ENCODE peak calls at places on chromosomes 12 and 14, in ten cellular contexts. One of them, this sample, is unnamed.

GRCh38 chr12:115185529-115185928 is 501.6 kb upstream of the TBX3 start:
- DNase-seq in iris pigment epithelial cell: peak; percentile 16
- DNase-seq in NAMALWA: no peak
- DNase-seq in SK-N-SH: no peak
- DNase-seq in small intestine: no peak
- DNase-seq in stimulated activated CD8-positive, alpha-beta memory T cell treated with anti-CD3 and anti-CD28 coated beads, Interleukin-4, amount 100 ng/mL, for 1 hour: no peak
- DNase-seq in effector memory CD4-positive, alpha-beta T cell: no peak
- DNase-seq in AG09309: no peak
- DNase-seq in activated CD8-positive, alpha-beta memory T cell treated with anti-CD3 and anti-CD28 coated beads for 24 hours: no peak
- DNase-seq in fibroblast of lung: no peak
- DNase-seq in this sample: peak; percentile 60

GRCh38 chr14:67514650-67515385 is 18.3 kb upstream of the PLEKHH1 start:
- DNase-seq in iris pigment epithelial cell: peak; percentile 44
- DNase-seq in NAMALWA: peak; percentile 33
- DNase-seq in SK-N-SH: peak; percentile 83
- DNase-seq in small intestine: peak; percentile 74
- DNase-seq in stimulated activated CD8-positive, alpha-beta memory T cell treated with anti-CD3 and anti-CD28 coated beads, Interleukin-4, amount 100 ng/mL, for 1 hour: no peak
- DNase-seq in effector memory CD4-positive, alpha-beta T cell: peak; percentile 34
- DNase-seq in AG09309: no peak
- DNase-seq in activated CD8-positive, alpha-beta memory T cell treated with anti-CD3 and anti-CD28 coated beads for 24 hours: peak; percentile 75
- DNase-seq in fibroblast of lung: peak; percentile 37
- DNase-seq in this sample: peak; percentile 66

GRCh38 chr12:27505124-27505523 is 18.9 kb upstream of the PPFIBP1 start:
- DNase-seq in iris pigment epithelial cell: peak; percentile 30
- DNase-seq in NAMALWA: no peak
- DNase-seq in SK-N-SH: no peak
- DNase-seq in small intestine: no peak
- DNase-seq in stimulated activated CD8-positive, alpha-beta memory T cell treated with anti-CD3 and anti-CD28 coated beads, Interleukin-4, amount 100 ng/mL, for 1 hour: no peak
- DNase-seq in effector memory CD4-positive, alpha-beta T cell: no peak
- DNase-seq in AG09309: no peak
- DNase-seq in activated CD8-positive, alpha-beta memory T cell treated with anti-CD3 and anti-CD28 coated beads for 24 hours: no peak
- DNase-seq in fibroblast of lung: peak; percentile 67
- DNase-seq in this sample: no peak

GRCh38 chr12:39627914-39628313 is 8.3 kb upstream of the ABCD2 start:
- DNase-seq in iris pigment epithelial cell: no peak
- DNase-seq in NAMALWA: no peak
- DNase-seq in SK-N-SH: no peak
- DNase-seq in small intestine: no peak
- DNase-seq in stimulated activated CD8-positive, alpha-beta memory T cell treated with anti-CD3 and anti-CD28 coated beads, Interleukin-4, amount 100 ng/mL, for 1 hour: no peak
- DNase-seq in effector memory CD4-positive, alpha-beta T cell: no peak
- DNase-seq in AG09309: no peak
- DNase-seq in activated CD8-positive, alpha-beta memory T cell treated with anti-CD3 and anti-CD28 coated beads for 24 hours: no peak
- DNase-seq in fibroblast of lung: no peak
- DNase-seq in this sample: no peak

GRCh38 chr14:69543341-69544249 is 31.1 kb downstream of the CCDC177 start:
- DNase-seq in iris pigment epithelial cell: peak; percentile 96
- DNase-seq in NAMALWA: no peak
- DNase-seq in SK-N-SH: no peak
- DNase-seq in small intestine: peak; percentile 44
- DNase-seq in stimulated activated CD8-positive, alpha-beta memory T cell treated with anti-CD3 and anti-CD28 coated beads, Interleukin-4, amount 100 ng/mL, for 1 hour: no peak
- DNase-seq in effector memory CD4-positive, alpha-beta T cell: no peak
- DNase-seq in AG09309: peak; percentile 33
- DNase-seq in activated CD8-positive, alpha-beta memory T cell treated with anti-CD3 and anti-CD28 coated beads for 24 hours: peak; percentile 56
- DNase-seq in fibroblast of lung: peak; percentile 96
- DNase-seq in this sample: peak; percentile 66

GRCh38 chr12:104569348-104570173 is 112.8 kb downstream of the CHST11 start:
- DNase-seq in iris pigment epithelial cell: peak; percentile 29
- DNase-seq in NAMALWA: peak; percentile 43
- DNase-seq in SK-N-SH: no peak
- DNase-seq in small intestine: peak; percentile 37
- DNase-seq in stimulated activated CD8-positive, alpha-beta memory T cell treated with anti-CD3 and anti-CD28 coated beads, Interleukin-4, amount 100 ng/mL, for 1 hour: peak; percentile 23
- DNase-seq in effector memory CD4-positive, alpha-beta T cell: peak; percentile 18
- DNase-seq in AG09309: no peak
- DNase-seq in activated CD8-positive, alpha-beta memory T cell treated with anti-CD3 and anti-CD28 coated beads for 24 hours: peak; percentile 67
- DNase-seq in fibroblast of lung: no peak
- DNase-seq in this sample: no peak

GRCh38 chr12:56074396-56074795 is 5.6 kb upstream of the ERBB3 start:
- DNase-seq in iris pigment epithelial cell: no peak
- DNase-seq in NAMALWA: no peak
- DNase-seq in SK-N-SH: no peak
- DNase-seq in small intestine: no peak
- DNase-seq in stimulated activated CD8-positive, alpha-beta memory T cell treated with anti-CD3 and anti-CD28 coated beads, Interleukin-4, amount 100 ng/mL, for 1 hour: no peak
- DNase-seq in effector memory CD4-positive, alpha-beta T cell: no peak
- DNase-seq in AG09309: no peak
- DNase-seq in activated CD8-positive, alpha-beta memory T cell treated with anti-CD3 and anti-CD28 coated beads for 24 hours: no peak
- DNase-seq in fibroblast of lung: no peak
- DNase-seq in this sample: no peak

GRCh38 chr12:27524839-27525238 is 833 bp downstream of the PPFIBP1 start:
- DNase-seq in iris pigment epithelial cell: peak; percentile 43
- DNase-seq in NAMALWA: peak; percentile 36
- DNase-seq in SK-N-SH: no peak
- DNase-seq in small intestine: peak; percentile 24
- DNase-seq in stimulated activated CD8-positive, alpha-beta memory T cell treated with anti-CD3 and anti-CD28 coated beads, Interleukin-4, amount 100 ng/mL, for 1 hour: no peak
- DNase-seq in effector memory CD4-positive, alpha-beta T cell: no peak
- DNase-seq in AG09309: no peak
- DNase-seq in activated CD8-positive, alpha-beta memory T cell treated with anti-CD3 and anti-CD28 coated beads for 24 hours: no peak
- DNase-seq in fibroblast of lung: peak; percentile 60
- DNase-seq in this sample: peak; percentile 28

GRCh38 chr12:88993655-88994054 is 358.6 kb downstream of the DUSP6 start:
- DNase-seq in iris pigment epithelial cell: peak; percentile 77
- DNase-seq in NAMALWA: peak; percentile 53
- DNase-seq in SK-N-SH: peak; percentile 19
- DNase-seq in small intestine: peak; percentile 60
- DNase-seq in stimulated activated CD8-positive, alpha-beta memory T cell treated with anti-CD3 and anti-CD28 coated beads, Interleukin-4, amount 100 ng/mL, for 1 hour: no peak
- DNase-seq in effector memory CD4-positive, alpha-beta T cell: no peak
- DNase-seq in AG09309: peak; percentile 48
- DNase-seq in activated CD8-positive, alpha-beta memory T cell treated with anti-CD3 and anti-CD28 coated beads for 24 hours: no peak
- DNase-seq in fibroblast of lung: peak; percentile 88
- DNase-seq in this sample: peak; percentile 53

GRCh38 chr12:54363610-54364009 is 676 bp downstream of the GPR84 start:
- DNase-seq in iris pigment epithelial cell: no peak
- DNase-seq in NAMALWA: no peak
- DNase-seq in SK-N-SH: no peak
- DNase-seq in small intestine: no peak
- DNase-seq in stimulated activated CD8-positive, alpha-beta memory T cell treated with anti-CD3 and anti-CD28 coated beads, Interleukin-4, amount 100 ng/mL, for 1 hour: no peak
- DNase-seq in effector memory CD4-positive, alpha-beta T cell: no peak
- DNase-seq in AG09309: no peak
- DNase-seq in activated CD8-positive, alpha-beta memory T cell treated with anti-CD3 and anti-CD28 coated beads for 24 hours: no peak
- DNase-seq in fibroblast of lung: no peak
- DNase-seq in this sample: no peak

GRCh38 chr12:46492471-46493351 is 120.1 kb upstream of the SLC38A2 start:
- DNase-seq in iris pigment epithelial cell: peak; percentile 99
- DNase-seq in NAMALWA: no peak
- DNase-seq in SK-N-SH: no peak
- DNase-seq in small intestine: peak; percentile 5
- DNase-seq in stimulated activated CD8-positive, alpha-beta memory T cell treated with anti-CD3 and anti-CD28 coated beads, Interleukin-4, amount 100 ng/mL, for 1 hour: no peak
- DNase-seq in effector memory CD4-positive, alpha-beta T cell: no peak
- DNase-seq in AG09309: peak; percentile 44
- DNase-seq in activated CD8-positive, alpha-beta memory T cell treated with anti-CD3 and anti-CD28 coated beads for 24 hours: no peak
- DNase-seq in fibroblast of lung: peak; percentile 92
- DNase-seq in this sample: peak; percentile 80

GRCh38 chr14:93223565-93223964 is 16.5 kb downstream of the UBR7 start:
- DNase-seq in iris pigment epithelial cell: no peak
- DNase-seq in NAMALWA: no peak
- DNase-seq in SK-N-SH: no peak
- DNase-seq in small intestine: no peak
- DNase-seq in stimulated activated CD8-positive, alpha-beta memory T cell treated with anti-CD3 and anti-CD28 coated beads, Interleukin-4, amount 100 ng/mL, for 1 hour: no peak
- DNase-seq in effector memory CD4-positive, alpha-beta T cell: no peak
- DNase-seq in AG09309: no peak
- DNase-seq in activated CD8-positive, alpha-beta memory T cell treated with anti-CD3 and anti-CD28 coated beads for 24 hours: no peak
- DNase-seq in fibroblast of lung: no peak
- DNase-seq in this sample: no peak

GRCh38 chr14:50599700-50600444 is 39.9 kb downstream of the ATL1 start:
- DNase-seq in iris pigment epithelial cell: peak; percentile 57
- DNase-seq in NAMALWA: peak; percentile 31
- DNase-seq in SK-N-SH: peak; percentile 13
- DNase-seq in small intestine: peak; percentile 47
- DNase-seq in stimulated activated CD8-positive, alpha-beta memory T cell treated with anti-CD3 and anti-CD28 coated beads, Interleukin-4, amount 100 ng/mL, for 1 hour: no peak
- DNase-seq in effector memory CD4-positive, alpha-beta T cell: no peak
- DNase-seq in AG09309: peak; percentile 29
- DNase-seq in activated CD8-positive, alpha-beta memory T cell treated with anti-CD3 and anti-CD28 coated beads for 24 hours: no peak
- DNase-seq in fibroblast of lung: peak; percentile 78
- DNase-seq in this sample: peak; percentile 31

GRCh38 chr14:59130472-59130871 is 58.0 kb upstream of the DAAM1 start:
- DNase-seq in iris pigment epithelial cell: no peak
- DNase-seq in NAMALWA: no peak
- DNase-seq in SK-N-SH: no peak
- DNase-seq in small intestine: no peak
- DNase-seq in stimulated activated CD8-positive, alpha-beta memory T cell treated with anti-CD3 and anti-CD28 coated beads, Interleukin-4, amount 100 ng/mL, for 1 hour: no peak
- DNase-seq in effector memory CD4-positive, alpha-beta T cell: no peak
- DNase-seq in AG09309: no peak
- DNase-seq in activated CD8-positive, alpha-beta memory T cell treated with anti-CD3 and anti-CD28 coated beads for 24 hours: no peak
- DNase-seq in fibroblast of lung: no peak
- DNase-seq in this sample: no peak

GRCh38 chr12:62700091-62700490 is 233.5 kb downstream of the MON2 start:
- DNase-seq in iris pigment epithelial cell: peak; percentile 39
- DNase-seq in NAMALWA: no peak
- DNase-seq in SK-N-SH: no peak
- DNase-seq in small intestine: no peak
- DNase-seq in stimulated activated CD8-positive, alpha-beta memory T cell treated with anti-CD3 and anti-CD28 coated beads, Interleukin-4, amount 100 ng/mL, for 1 hour: no peak
- DNase-seq in effector memory CD4-positive, alpha-beta T cell: no peak
- DNase-seq in AG09309: no peak
- DNase-seq in activated CD8-positive, alpha-beta memory T cell treated with anti-CD3 and anti-CD28 coated beads for 24 hours: no peak
- DNase-seq in fibroblast of lung: no peak
- DNase-seq in this sample: no peak

GRCh38 chr14:102878970-102879460 is 43.4 kb upstream of the AMN start:
- DNase-seq in iris pigment epithelial cell: no peak
- DNase-seq in NAMALWA: no peak
- DNase-seq in SK-N-SH: no peak
- DNase-seq in small intestine: peak; percentile 26
- DNase-seq in stimulated activated CD8-positive, alpha-beta memory T cell treated with anti-CD3 and anti-CD28 coated beads, Interleukin-4, amount 100 ng/mL, for 1 hour: no peak
- DNase-seq in effector memory CD4-positive, alpha-beta T cell: no peak
- DNase-seq in AG09309: no peak
- DNase-seq in activated CD8-positive, alpha-beta memory T cell treated with anti-CD3 and anti-CD28 coated beads for 24 hours: no peak
- DNase-seq in fibroblast of lung: no peak
- DNase-seq in this sample: peak; percentile 44

GRCh38 chr12:41189395-41190251 is 1.5 kb downstream of the PDZRN4 start:
- DNase-seq in iris pigment epithelial cell: peak; percentile 3
- DNase-seq in NAMALWA: no peak
- DNase-seq in SK-N-SH: peak; percentile 35
- DNase-seq in small intestine: no peak
- DNase-seq in stimulated activated CD8-positive, alpha-beta memory T cell treated with anti-CD3 and anti-CD28 coated beads, Interleukin-4, amount 100 ng/mL, for 1 hour: no peak
- DNase-seq in effector memory CD4-positive, alpha-beta T cell: no peak
- DNase-seq in AG09309: no peak
- DNase-seq in activated CD8-positive, alpha-beta memory T cell treated with anti-CD3 and anti-CD28 coated beads for 24 hours: no peak
- DNase-seq in fibroblast of lung: no peak
- DNase-seq in this sample: no peak

GRCh38 chr12:55833056-55833455 is 3.7 kb upstream of the DNAJC14 start:
- DNase-seq in iris pigment epithelial cell: no peak
- DNase-seq in NAMALWA: no peak
- DNase-seq in SK-N-SH: no peak
- DNase-seq in small intestine: no peak
- DNase-seq in stimulated activated CD8-positive, alpha-beta memory T cell treated with anti-CD3 and anti-CD28 coated beads, Interleukin-4, amount 100 ng/mL, for 1 hour: no peak
- DNase-seq in effector memory CD4-positive, alpha-beta T cell: no peak
- DNase-seq in AG09309: no peak
- DNase-seq in activated CD8-positive, alpha-beta memory T cell treated with anti-CD3 and anti-CD28 coated beads for 24 hours: no peak
- DNase-seq in fibroblast of lung: no peak
- DNase-seq in this sample: no peak

GRCh38 chr14:53011053-53011462 is 60.2 kb upstream of the FERMT2 start:
- DNase-seq in iris pigment epithelial cell: peak; percentile 98
- DNase-seq in NAMALWA: no peak
- DNase-seq in SK-N-SH: no peak
- DNase-seq in small intestine: peak; percentile 3
- DNase-seq in stimulated activated CD8-positive, alpha-beta memory T cell treated with anti-CD3 and anti-CD28 coated beads, Interleukin-4, amount 100 ng/mL, for 1 hour: no peak
- DNase-seq in effector memory CD4-positive, alpha-beta T cell: no peak
- DNase-seq in AG09309: peak; percentile 97
- DNase-seq in activated CD8-positive, alpha-beta memory T cell treated with anti-CD3 and anti-CD28 coated beads for 24 hours: no peak
- DNase-seq in fibroblast of lung: peak; percentile 99
- DNase-seq in this sample: peak; percentile 69

GRCh38 chr14:54642950-54643695 is 76.2 kb downstream of the SAMD4A start:
- DNase-seq in iris pigment epithelial cell: peak; percentile 63
- DNase-seq in NAMALWA: peak; percentile 3
- DNase-seq in SK-N-SH: no peak
- DNase-seq in small intestine: no peak
- DNase-seq in stimulated activated CD8-positive, alpha-beta memory T cell treated with anti-CD3 and anti-CD28 coated beads, Interleukin-4, amount 100 ng/mL, for 1 hour: no peak
- DNase-seq in effector memory CD4-positive, alpha-beta T cell: no peak
- DNase-seq in AG09309: no peak
- DNase-seq in activated CD8-positive, alpha-beta memory T cell treated with anti-CD3 and anti-CD28 coated beads for 24 hours: no peak
- DNase-seq in fibroblast of lung: peak; percentile 67
- DNase-seq in this sample: no peak

GRCh38 chr12:42474391-42474790 is 115.2 kb downstream of the PRICKLE1 start:
- DNase-seq in iris pigment epithelial cell: peak; percentile 50
- DNase-seq in NAMALWA: no peak
- DNase-seq in SK-N-SH: no peak
- DNase-seq in small intestine: no peak
- DNase-seq in stimulated activated CD8-positive, alpha-beta memory T cell treated with anti-CD3 and anti-CD28 coated beads, Interleukin-4, amount 100 ng/mL, for 1 hour: no peak
- DNase-seq in effector memory CD4-positive, alpha-beta T cell: no peak
- DNase-seq in AG09309: no peak
- DNase-seq in activated CD8-positive, alpha-beta memory T cell treated with anti-CD3 and anti-CD28 coated beads for 24 hours: no peak
- DNase-seq in fibroblast of lung: peak; percentile 20
- DNase-seq in this sample: no peak

GRCh38 chr14:32408018-32408417 is 78.9 kb downstream of the AKAP6 start:
- DNase-seq in iris pigment epithelial cell: peak; percentile 16
- DNase-seq in NAMALWA: no peak
- DNase-seq in SK-N-SH: no peak
- DNase-seq in small intestine: no peak
- DNase-seq in stimulated activated CD8-positive, alpha-beta memory T cell treated with anti-CD3 and anti-CD28 coated beads, Interleukin-4, amount 100 ng/mL, for 1 hour: no peak
- DNase-seq in effector memory CD4-positive, alpha-beta T cell: no peak
- DNase-seq in AG09309: no peak
- DNase-seq in activated CD8-positive, alpha-beta memory T cell treated with anti-CD3 and anti-CD28 coated beads for 24 hours: no peak
- DNase-seq in fibroblast of lung: no peak
- DNase-seq in this sample: peak; percentile 27

GRCh38 chr14:92724516-92725340 is 23.7 kb downstream of the LGMN start:
- DNase-seq in iris pigment epithelial cell: no peak
- DNase-seq in NAMALWA: no peak
- DNase-seq in SK-N-SH: no peak
- DNase-seq in small intestine: peak; percentile 41
- DNase-seq in stimulated activated CD8-positive, alpha-beta memory T cell treated with anti-CD3 and anti-CD28 coated beads, Interleukin-4, amount 100 ng/mL, for 1 hour: no peak
- DNase-seq in effector memory CD4-positive, alpha-beta T cell: no peak
- DNase-seq in AG09309: no peak
- DNase-seq in activated CD8-positive, alpha-beta memory T cell treated with anti-CD3 and anti-CD28 coated beads for 24 hours: no peak
- DNase-seq in fibroblast of lung: no peak
- DNase-seq in this sample: peak; percentile 53

GRCh38 chr14:68079941-68080697 is 260.5 kb downstream of the RAD51B start:
- DNase-seq in iris pigment epithelial cell: no peak
- DNase-seq in NAMALWA: no peak
- DNase-seq in SK-N-SH: no peak
- DNase-seq in small intestine: no peak
- DNase-seq in stimulated activated CD8-positive, alpha-beta memory T cell treated with anti-CD3 and anti-CD28 coated beads, Interleukin-4, amount 100 ng/mL, for 1 hour: no peak
- DNase-seq in effector memory CD4-positive, alpha-beta T cell: no peak
- DNase-seq in AG09309: no peak
- DNase-seq in activated CD8-positive, alpha-beta memory T cell treated with anti-CD3 and anti-CD28 coated beads for 24 hours: no peak
- DNase-seq in fibroblast of lung: no peak
- DNase-seq in this sample: no peak

GRCh38 chr12:114976959-114977358 is 293.0 kb upstream of the TBX3 start:
- DNase-seq in iris pigment epithelial cell: peak; percentile 42
- DNase-seq in NAMALWA: no peak
- DNase-seq in SK-N-SH: no peak
- DNase-seq in small intestine: no peak
- DNase-seq in stimulated activated CD8-positive, alpha-beta memory T cell treated with anti-CD3 and anti-CD28 coated beads, Interleukin-4, amount 100 ng/mL, for 1 hour: no peak
- DNase-seq in effector memory CD4-positive, alpha-beta T cell: no peak
- DNase-seq in AG09309: no peak
- DNase-seq in activated CD8-positive, alpha-beta memory T cell treated with anti-CD3 and anti-CD28 coated beads for 24 hours: no peak
- DNase-seq in fibroblast of lung: peak; percentile 85
- DNase-seq in this sample: no peak

GRCh38 chr12:12007001-12007712 is 63.6 kb upstream of the BCL2L14 start:
- DNase-seq in iris pigment epithelial cell: peak; percentile 53
- DNase-seq in NAMALWA: no peak
- DNase-seq in SK-N-SH: no peak
- DNase-seq in small intestine: no peak
- DNase-seq in stimulated activated CD8-positive, alpha-beta memory T cell treated with anti-CD3 and anti-CD28 coated beads, Interleukin-4, amount 100 ng/mL, for 1 hour: no peak
- DNase-seq in effector memory CD4-positive, alpha-beta T cell: no peak
- DNase-seq in AG09309: no peak
- DNase-seq in activated CD8-positive, alpha-beta memory T cell treated with anti-CD3 and anti-CD28 coated beads for 24 hours: peak; percentile 83
- DNase-seq in fibroblast of lung: peak; percentile 7
- DNase-seq in this sample: no peak

GRCh38 chr12:119176267-119177055 is 2.3 kb upstream of the HSPB8 start:
- DNase-seq in iris pigment epithelial cell: peak; percentile 67
- DNase-seq in NAMALWA: no peak
- DNase-seq in SK-N-SH: no peak
- DNase-seq in small intestine: peak; percentile 12
- DNase-seq in stimulated activated CD8-positive, alpha-beta memory T cell treated with anti-CD3 and anti-CD28 coated beads, Interleukin-4, amount 100 ng/mL, for 1 hour: no peak
- DNase-seq in effector memory CD4-positive, alpha-beta T cell: no peak
- DNase-seq in AG09309: no peak
- DNase-seq in activated CD8-positive, alpha-beta memory T cell treated with anti-CD3 and anti-CD28 coated beads for 24 hours: no peak
- DNase-seq in fibroblast of lung: peak; percentile 94
- DNase-seq in this sample: peak; percentile 96

GRCh38 chr14:68518910-68519686 is 273.8 kb downstream of the ZFP36L1 start:
- DNase-seq in iris pigment epithelial cell: no peak
- DNase-seq in NAMALWA: no peak
- DNase-seq in SK-N-SH: no peak
- DNase-seq in small intestine: no peak
- DNase-seq in stimulated activated CD8-positive, alpha-beta memory T cell treated with anti-CD3 and anti-CD28 coated beads, Interleukin-4, amount 100 ng/mL, for 1 hour: no peak
- DNase-seq in effector memory CD4-positive, alpha-beta T cell: no peak
- DNase-seq in AG09309: no peak
- DNase-seq in activated CD8-positive, alpha-beta memory T cell treated with anti-CD3 and anti-CD28 coated beads for 24 hours: no peak
- DNase-seq in fibroblast of lung: peak; percentile 69
- DNase-seq in this sample: peak; percentile 56

This sample was measured in hepatocyte.